ENCODE peak calls at places on chromosomes 16 and 17, in nine cellular contexts. P is activated T-cell treated with anti-CD3 and anti-CD28 coated beads, Interleukin-2, amount 50 U/mL, for 72 hours; Z is stimulated activated CD8-positive, alpha-beta memory T cell treated with anti-CD3 and anti-CD28 coated beads, Interleukin-4, amount 100 ng/mL, for 1 hour; Y is activated T-helper 1 cell treated with anti-CD3 and anti-CD28 coated beads, Interleukin-12 subunit alpha, Interleukin-12 subunit beta, Interleukin-2, Interleukin-4 antibody, amounts not matched to agents 30 ng/mL and 10 ng/mL and 1 ng/mL, durations not matched to agents 14 hours and 24 hours and 36 hours; Q is CD8-positive, alpha-beta memory T cell; G is left cardiac atrium; F is astrocyte of the spinal cord; C is T-cell; E is activated CD4-positive, alpha-beta T cell treated with anti-CD3 and anti-CD28 coated beads for 48 hours. K is an unnamed sample.

GRCh38 chr17:83098241-83099085 is 19.1 kb downstream of the METRNL start:
- DNase-seq in P (no peak), Z (no peak), Y (no peak), Q (no peak), G (no peak), F (peak; percentile 21), C (no peak), E (no peak), K (no peak)

GRCh38 chr16:85157813-85158701 is 45.8 kb upstream of the CIBAR2 start:
- DNase-seq in P (peak; percentile 25), Z (no peak), Y (no peak), Q (no peak), G (no peak), F (no peak), C (no peak), E (peak; percentile 23), K (no peak)

GRCh38 chr17:69967910-69968411 is 107.1 kb upstream of the KCNJ16 start:
- DNase-seq in P (no peak), Z (no peak), Y (no peak), Q (no peak), G (no peak), F (peak; percentile 99), C (no peak), E (no peak), K (no peak)

GRCh38 chr17:44331249-44331760 is 6.7 kb upstream of the SLC25A39 start:
- DNase-seq in P (peak; percentile 76), Z (no peak), Y (peak; percentile 65), Q (peak; percentile 79), G (no peak), F (peak; percentile 67), C (peak; percentile 46), E (peak; percentile 80), K (peak; percentile 57)

GRCh38 chr17:38509008-38509771 is 80.9 kb downstream of the ARHGAP23 start:
- DNase-seq in P (peak; percentile 86), Z (peak; percentile 11), Y (peak; percentile 63), Q (peak; percentile 76), G (peak; percentile 86), F (peak; percentile 92), C (peak; percentile 51), E (peak; percentile 90), K (peak; percentile 64)

GRCh38 chr16:87064731-87065720 is 252.2 kb downstream of the C16orf95 start:
- DNase-seq in P (no peak), Z (no peak), Y (no peak), Q (no peak), G (no peak), F (peak; percentile 37), C (no peak), E (no peak), K (no peak)

GRCh38 chr16:14015948-14016347 is 55.2 kb upstream of the MRTFB start:
- DNase-seq in P (no peak), Z (no peak), Y (no peak), Q (no peak), G (peak; percentile 49), F (peak; percentile 67), C (no peak), E (no peak), K (no peak)

GRCh38 chr16:29910819-29911675 is 10.8 kb downstream of the ASPHD1 start:
- DNase-seq in P (no peak), Z (no peak), Y (no peak), Q (no peak), G (no peak), F (no peak), C (no peak), E (no peak), K (no peak)

GRCh38 chr17:64180674-64181073 is 50.7 kb upstream of the ERN1 start:
- DNase-seq in P (no peak), Z (no peak), Y (no peak), Q (no peak), G (no peak), F (no peak), C (no peak), E (no peak), K (no peak)

GRCh38 chr16:14289692-14290340 is 218.7 kb downstream of the MRTFB start:
- DNase-seq in P (peak; percentile 55), Z (no peak), Y (no peak), Q (peak; percentile 53), G (no peak), F (no peak), C (no peak), E (no peak), K (no peak)

GRCh38 chr16:85832578-85833539 is 33.4 kb downstream of the COX4I1 start:
- DNase-seq in P (no peak), Z (no peak), Y (no peak), Q (no peak), G (no peak), F (no peak), C (no peak), E (no peak), K (peak; percentile 81)

GRCh38 chr17:43832976-43833829 is at the start of gene MPP3:
- DNase-seq in P (peak; percentile 59), Z (no peak), Y (peak; percentile 27), Q (peak; percentile 60), G (peak; percentile 82), F (peak; percentile 56), C (peak; percentile 41), E (peak; percentile 47), K (no peak)

GRCh38 chr17:79619196-79619595 is 8.3 kb upstream of the RBFOX3 start:
- DNase-seq in P (no peak), Z (no peak), Y (no peak), Q (peak; percentile 14), G (peak; percentile 1), F (no peak), C (no peak), E (no peak), K (no peak)

GRCh38 chr16:83315271-83315670 is 492.5 kb upstream of the HSBP1 start:
- DNase-seq in P (no peak), Z (no peak), Y (no peak), Q (no peak), G (no peak), F (peak; percentile 9), C (no peak), E (no peak), K (no peak)

GRCh38 chr16:90019543-90020259 is 445 bp upstream of the DBNDD1 start:
- DNase-seq in P (peak; percentile 56), Z (no peak), Y (peak; percentile 19), Q (peak; percentile 63), G (no peak), F (peak; percentile 86), C (peak; percentile 37), E (peak; percentile 45), K (peak; percentile 58)

GRCh38 chr16:30166202-30166902 is 17.1 kb upstream of the CORO1A start:
- DNase-seq in P (no peak), Z (no peak), Y (no peak), Q (no peak), G (no peak), F (no peak), C (no peak), E (no peak), K (peak; percentile 77)

GRCh38 chr17:9456265-9456664 is 119.4 kb downstream of the STX8 start:
- DNase-seq in P (no peak), Z (no peak), Y (no peak), Q (no peak), G (peak; percentile 27), F (no peak), C (no peak), E (no peak), K (no peak)

GRCh38 chr17:79369001-79369400 is 241.8 kb downstream of the RBFOX3 start:
- DNase-seq in P (no peak), Z (no peak), Y (no peak), Q (no peak), G (no peak), F (no peak), C (no peak), E (no peak), K (no peak)

GRCh38 chr16:70687172-70687531 is 1.3 kb upstream of the MTSS2 start:
- DNase-seq in P (no peak), Z (no peak), Y (no peak), Q (no peak), G (no peak), F (no peak), C (no peak), E (no peak), K (no peak)

GRCh38 chr17:73069846-73070245 is 22.6 kb downstream of the SLC39A11 start:
- DNase-seq in P (no peak), Z (no peak), Y (no peak), Q (no peak), G (no peak), F (no peak), C (no peak), E (no peak), K (no peak)

GRCh38 chr16:83969771-83970429 is 1.9 kb downstream of the NECAB2 start:
- DNase-seq in P (no peak), Z (no peak), Y (no peak), Q (no peak), G (peak; percentile 15), F (no peak), C (no peak), E (no peak), K (no peak)

GRCh38 chr17:73256220-73256619 is 5.5 kb downstream of the CPSF4L start:
- DNase-seq in P (no peak), Z (no peak), Y (no peak), Q (no peak), G (no peak), F (no peak), C (no peak), E (no peak), K (no peak)

K was measured in GM06990.